ENCODE peak calls at places on chromosomes 1 and 21, in five cellular contexts. O, Q, U, T and I are unnamed samples.

GRCh38 chr1:247908761-247909160 is 11.3 kb upstream of the OR2T8 start:
- DNase-seq in O (no peak), Q (no peak), U (no peak), T (no peak), I (no peak)

GRCh38 chr1:205074513-205074912 is 9.7 kb downstream of the TMEM81 start:
- DNase-seq in O (peak; percentile 7), Q (no peak), U (no peak), T (no peak), I (no peak)

GRCh38 chr1:10679521-10680220 is 116.8 kb downstream of the CASZ1 start:
- DNase-seq in O (peak; percentile 62), Q (no peak), U (no peak), T (no peak), I (no peak)

GRCh38 chr21:27156666-27157065 is 189.8 kb upstream of the ADAMTS5 start:
- DNase-seq in O (no peak), Q (no peak), U (no peak), T (no peak), I (no peak)

GRCh38 chr21:16541366-16541765 is 811.6 kb downstream of the USP25 start:
- DNase-seq in O (no peak), Q (no peak), U (no peak), T (no peak), I (no peak)

GRCh38 chr1:155106862-155107261 is 20.8 kb upstream of the EFNA1 start:
- DNase-seq in O (no peak), Q (no peak), U (no peak), T (no peak), I (no peak)

GRCh38 chr1:153749408-153750005 is 21.7 kb downstream of the INTS3 start:
- DNase-seq in O (peak; percentile 80), Q (peak; percentile 89), U (peak; percentile 48), T (peak; percentile 93), I (peak; percentile 82)

GRCh38 chr1:198162091-198162767 is 5.4 kb downstream of the NEK7 start:
- DNase-seq in O (no peak), Q (no peak), U (no peak), T (no peak), I (no peak)

GRCh38 chr1:46719689-46720088 is 775 bp upstream of the EFCAB14 start:
- DNase-seq in O (no peak), Q (no peak), U (no peak), T (no peak), I (no peak)

GRCh38 chr1:205122489-205122882 is 708 bp upstream of the RBBP5 start:
- DNase-seq in O (no peak), Q (no peak), U (no peak), T (no peak), I (no peak)

GRCh38 chr1:116111196-116112021 is at the start of gene MAB21L3:
- DNase-seq in O (no peak), Q (no peak), U (no peak), T (no peak), I (no peak)

GRCh38 chr1:7705048-7705907 is 65.8 kb upstream of the VAMP3 start:
- DNase-seq in O (no peak), Q (peak; percentile 46), U (peak; percentile 41), T (no peak), I (no peak)

GRCh38 chr1:51535006-51535592 is 16.0 kb upstream of the EPS15 start:
- DNase-seq in O (peak; percentile 68), Q (peak; percentile 55), U (peak; percentile 12), T (peak; percentile 21), I (no peak)

GRCh38 chr1:108663074-108663473 is 2.2 kb upstream of the HENMT1 start:
- DNase-seq in O (no peak), Q (no peak), U (no peak), T (no peak), I (no peak)

GRCh38 chr1:61079276-61079897 is 3.0 kb upstream of the NFIA start:
- DNase-seq in O (no peak), Q (no peak), U (no peak), T (no peak), I (no peak)

GRCh38 chr1:204411451-204412245 is at the start of gene PPP1R15B:
- DNase-seq in O (peak; percentile 98), Q (peak; percentile 98), U (peak; percentile 98), T (peak; percentile 98), I (peak; percentile 98)

GRCh38 chr1:15785683-15786082 is 21.8 kb downstream of the UQCRHL start:
- DNase-seq in O (no peak), Q (no peak), U (no peak), T (no peak), I (no peak)

GRCh38 chr21:24045775-24046215 is 1561.5 kb downstream of the MRPL39 start:
- DNase-seq in O (peak; percentile 99), Q (peak; percentile 86), U (no peak), T (peak; percentile 39), I (peak; percentile 73)

GRCh38 chr1:184499626-184500025 is 112.8 kb downstream of the C1orf21 start:
- DNase-seq in O (peak; percentile 61), Q (no peak), U (no peak), T (no peak), I (no peak)

GRCh38 chr1:1219341-1219740 is 5.4 kb upstream of the TNFRSF4 start:
- DNase-seq in O (no peak), Q (no peak), U (peak; percentile 49), T (no peak), I (no peak)

GRCh38 chr1:44084998-44085675 is 33.5 kb upstream of the KLF17 start:
- DNase-seq in O (peak; percentile 83), Q (no peak), U (no peak), T (no peak), I (no peak)

GRCh38 chr21:43884861-43885370 is 19.9 kb downstream of the AGPAT3 start:
- DNase-seq in O (no peak), Q (peak; percentile 51), U (no peak), T (no peak), I (no peak)

GRCh38 chr1:204419064-204419403 is 7.4 kb upstream of the PPP1R15B start:
- DNase-seq in O (peak; percentile 52), Q (no peak), U (no peak), T (no peak), I (no peak)

GRCh38 chr1:61486783-61487505 is 238.0 kb downstream of the TM2D1 start:
- DNase-seq in O (no peak), Q (no peak), U (no peak), T (no peak), I (no peak)

GRCh38 chr1:35573776-35574654 is 901 bp downstream of the TFAP2E start:
- DNase-seq in O (no peak), Q (no peak), U (no peak), T (peak; percentile 6), I (no peak)

GRCh38 chr1:22607154-22607553 is 29.3 kb upstream of the C1QA start:
- DNase-seq in O (no peak), Q (no peak), U (no peak), T (no peak), I (no peak)

GRCh38 chr1:100543640-100544039 is 5.7 kb downstream of the GPR88 start:
- DNase-seq in O (no peak), Q (no peak), U (no peak), T (no peak), I (no peak)

GRCh38 chr21:34072145-34073031 is 990 bp upstream of the MRPS6 start:
- DNase-seq in O (no peak), Q (peak; percentile 40), U (no peak), T (peak; percentile 33), I (no peak)

GRCh38 chr1:203326830-203327683 is 21.7 kb downstream of the BTG2 start:
- DNase-seq in O (peak; percentile 79), Q (peak; percentile 96), U (peak; percentile 92), T (peak; percentile 87), I (peak; percentile 97)

GRCh38 chr1:154572433-154573167 is 5.0 kb downstream of the CHRNB2 start:
- DNase-seq in O (no peak), Q (no peak), U (no peak), T (no peak), I (no peak)

GRCh38 chr21:33265664-33266049 is 510 bp upstream of the IL10RB start:
- DNase-seq in O (peak; percentile 14), Q (no peak), U (no peak), T (peak; percentile 56), I (peak; percentile 33)

GRCh38 chr1:31683997-31684396 is 19.8 kb downstream of the COL16A1 start:
- DNase-seq in O (no peak), Q (no peak), U (no peak), T (no peak), I (no peak)

GRCh38 chr1:37867784-37868183 is 8.4 kb upstream of the MTF1 start:
- DNase-seq in O (no peak), Q (no peak), U (no peak), T (no peak), I (no peak)

DNA sequence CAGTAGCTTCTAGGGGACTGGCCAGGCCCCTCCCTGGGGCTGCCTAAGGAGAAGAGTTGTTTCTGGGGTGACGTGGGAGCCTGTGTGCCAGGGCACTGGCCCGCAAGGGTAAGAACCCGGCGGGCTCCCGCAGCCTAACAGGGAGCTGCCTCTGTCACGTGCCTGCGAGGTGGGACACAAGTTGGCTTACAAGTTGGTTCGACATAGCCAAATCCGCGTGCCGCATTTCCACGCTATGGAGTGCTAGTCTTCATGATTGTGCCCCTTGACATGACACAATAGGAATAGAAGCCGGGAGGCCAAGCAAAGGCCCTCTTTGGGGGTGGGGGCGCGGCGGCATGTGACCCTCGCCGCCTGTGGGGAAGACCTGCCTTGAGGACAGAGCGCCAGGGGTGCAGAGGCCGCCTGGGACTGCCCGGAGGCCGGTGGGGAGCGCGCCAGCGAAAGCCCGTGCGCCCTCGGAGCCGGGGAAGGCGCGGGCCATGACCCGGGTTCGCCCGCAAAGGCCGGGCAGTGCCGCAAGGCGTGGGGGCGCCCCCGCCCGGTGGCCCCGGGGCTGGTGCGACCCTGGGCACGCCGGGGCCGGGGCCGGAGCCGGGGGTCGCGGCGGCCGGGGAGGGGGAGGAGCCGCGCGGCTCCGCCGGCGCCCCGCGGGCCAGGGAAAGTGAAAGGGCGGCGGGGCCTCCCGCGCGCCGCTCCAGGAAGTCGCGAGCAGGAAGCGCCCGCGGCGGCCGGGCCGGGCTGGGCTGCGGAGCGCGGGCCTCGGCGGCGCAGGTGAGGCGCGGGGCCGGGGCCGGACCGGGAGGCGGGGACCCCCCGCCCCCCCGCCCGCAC is at the start of gene SLC37A1:
- DNase-seq in O (no peak), Q (peak; percentile 64), U (no peak), T (peak; percentile 42), I (peak; percentile 73)
- H3K27ac ChIP-seq in O (no peak within 1 kb of the TSS), Q (no peak within 1 kb of the TSS), U (peak within 1 kb of the TSS; percentile 78), T (peak within 1 kb of the TSS; percentile 90), I (peak within 1 kb of the TSS; percentile 74)

GRCh38 chr1:20484526-20485462 is 1.2 kb downstream of the CAMK2N1 start:
- DNase-seq in O (no peak), Q (peak; percentile 50), U (no peak), T (no peak), I (no peak)

GRCh38 chr1:20483833-20484525 is 2.0 kb downstream of the CAMK2N1 start:
- DNase-seq in O (peak; percentile 22), Q (peak; percentile 59), U (no peak), T (no peak), I (no peak)

GRCh38 chr1:20485527-20486456 is at the start of gene CAMK2N1:
- DNase-seq in O (peak; percentile 67), Q (peak; percentile 88), U (peak; percentile 36), T (peak; percentile 30), I (peak; percentile 81)

GRCh38 chr1:20486457-20487235 is 636 bp upstream of the CAMK2N1 start:
- DNase-seq in O (peak; percentile 61), Q (peak; percentile 92), U (no peak), T (peak; percentile 33), I (peak; percentile 75)

GRCh38 chr1:20487236-20487590 is 1.2 kb upstream of the CAMK2N1 start:
- DNase-seq in O (no peak), Q (no peak), U (no peak), T (no peak), I (no peak)
- H3K4me3 ChIP-seq in O (no peak overlapping the region), Q (peak overlapping the region; percentile 81), U (no peak overlapping the region), T (no peak overlapping the region), I (peak overlapping the region; percentile 75)

GRCh38 chr21:45718413-45718812 is 74.9 kb downstream of the PCBP3 start:
- DNase-seq in O (no peak), Q (no peak), U (no peak), T (no peak), I (no peak)
- H3K27ac ChIP-seq in O (no peak overlapping the region), Q (no peak overlapping the region), U (no peak overlapping the region), T (no peak overlapping the region), I (no peak overlapping the region)

GRCh38 chr1:114218397-114219237 is 64.9 kb upstream of the SYT6 start:
- DNase-seq in O (no peak), Q (no peak), U (no peak), T (no peak), I (no peak)
- H3K4me3 ChIP-seq in O (no peak overlapping the region), Q (no peak overlapping the region), U (no peak overlapping the region), T (no peak overlapping the region), I (peak overlapping the region; percentile 47)